ENCODE peak calls at places on chromosomes 6 and 20, in ten cellular contexts. W is RWPE1; S is GDM1; K is astrocyte of the hippocampus; P is activated CD4-positive, alpha-beta T cell treated with anti-CD3 and anti-CD28 coated beads, Interleukin-2, amount 10 ng/mL, durations not matched to agents 7 days and 5 days; Y is M059J; E is dorsolateral prefrontal cortex; C is fibroblast of mammary gland; R is iris pigment epithelial cell; A is cardiac fibroblast. Q is an unnamed sample.

GRCh38 chr6:151695181-151695580 is 112.3 kb upstream of the ESR1 start:
- DNase-seq in C (no peak), W (peak), Y (no peak), E (no peak), K (no peak), P (no peak), A (no peak), R (no peak), S (no peak), Q (no peak)

GRCh38 chr6:159692303-159693127 is 526 bp downstream of the SOD2 start:
- DNase-seq in P (peak), Y (peak), W (peak), A (peak), S (no peak), R (peak), C (no peak), K (peak), E (peak), Q (peak)

GRCh38 chr6:39707962-39708683 is 17.1 kb downstream of the KIF6 start:
- DNase-seq in A (no peak), C (peak), R (no peak), E (no peak), Y (peak), S (no peak), K (peak), W (no peak), P (no peak), Q (no peak)

GRCh38 chr6:97316982-97317381 is 34.0 kb upstream of the MMS22L start:
- DNase-seq in C (no peak), S (no peak), P (no peak), W (no peak), Y (peak), K (no peak), E (no peak), R (no peak), A (no peak), Q (no peak)

GRCh38 chr6:28707387-28708282 is 182.0 kb downstream of the GPX5 start:
- DNase-seq in R (no peak), S (no peak), W (no peak), A (no peak), P (no peak), E (no peak), Y (no peak), K (no peak), C (no peak), Q (no peak)

GRCh38 chr20:10611357-10611756 is 62.4 kb downstream of the JAG1 start:
- DNase-seq in R (peak), W (no peak), P (no peak), E (no peak), A (peak), Y (peak), K (no peak), S (no peak), C (peak), Q (no peak)

GRCh38 chr6:135488023-135488422 is 9.5 kb downstream of the AHI1 start:
- DNase-seq in E (no peak), P (no peak), K (peak), A (peak), R (peak), Y (peak), C (peak), S (no peak), W (peak), Q (no peak)

GRCh38 chr6:3518356-3518841 is 61.5 kb upstream of the SLC22A23 start:
- DNase-seq in W (peak), A (peak), E (no peak), Y (peak), C (peak), R (peak), K (peak), P (no peak), S (no peak), Q (no peak)

GRCh38 chr6:25456656-25457055 is 177.5 kb downstream of the CARMIL1 start:
- DNase-seq in P (no peak), R (no peak), S (no peak), E (no peak), K (no peak), A (no peak), C (no peak), W (no peak), Y (no peak), Q (no peak)

GRCh38 chr6:26122005-26122388 is 34.8 kb downstream of the HFE start:
- DNase-seq in C (no peak), R (no peak), S (no peak), W (no peak), Y (peak), A (no peak), K (no peak), E (no peak), P (no peak), Q (no peak)